ENCODE peak calls at places on chromosomes 13 and 19, in six cellular contexts. C is fibroblast of lung; P is glutamatergic neuron; K is endothelial cell of umbilical vein; Q is HuH-7; H is activated CD4-positive, alpha-beta T cell treated with anti-CD3 and anti-CD28 coated beads, Interleukin-2, amount 50 U/mL, for 48 hours. X is an unnamed sample.
A peak's percentile ranks its signal among the peaks of the same experiment; 100 is the strongest.

GRCh38 chr19:17406039-17406886 is 833 bp upstream of the BST2 start:
- DNase-seq in K (peak; percentile 41), Q (no peak), C (no peak), H (peak; percentile 59), P (no peak), X (no peak)

GRCh38 chr13:40283666-40284065 is 382.8 kb downstream of the FOXO1 start:
- DNase-seq in H (no peak), K (no peak), Q (no peak), P (no peak), C (no peak), X (no peak)

GRCh38 chr13:52851153-52851962 is 2.9 kb upstream of the PCDH8 start:
- DNase-seq in C (peak; percentile 8), K (no peak), Q (peak; percentile 49), H (peak; percentile 21), P (peak; percentile 43), X (peak; percentile 21)

GRCh38 chr19:33713194-33713593 is 83.5 kb upstream of the KCTD15 start:
- DNase-seq in C (no peak), P (no peak), K (no peak), H (no peak), Q (no peak), X (no peak)

GRCh38 chr19:41023193-41023592 is 32.1 kb downstream of the CYP2B6 start:
- DNase-seq in Q (peak; percentile 43), K (no peak), P (no peak), H (no peak), C (no peak), X (no peak)

GRCh38 chr13:81987159-81987558 is 1646.2 kb upstream of the SPRY2 start:
- DNase-seq in P (no peak), C (no peak), K (no peak), Q (no peak), H (no peak), X (no peak)

GRCh38 chr13:28685892-28686291 is 27.0 kb downstream of the POMP start:
- DNase-seq in P (no peak), C (no peak), H (no peak), K (no peak), Q (no peak), X (no peak)

GRCh38 chr19:55622242-55622969 is 2.0 kb downstream of the ZNF784 start:
- DNase-seq in C (no peak), K (no peak), Q (no peak), P (no peak), H (no peak), X (no peak)

GRCh38 chr19:4081441-4082129 is 14.9 kb upstream of the ZBTB7A start:
- DNase-seq in H (no peak), C (peak; percentile 24), P (no peak), K (no peak), Q (no peak), X (no peak)

GRCh38 chr13:95164830-95165229 is 136.4 kb downstream of the ABCC4 start:
- DNase-seq in P (no peak), K (no peak), C (no peak), Q (no peak), H (no peak), X (no peak)

GRCh38 chr19:11821474-11821873 is 7.4 kb downstream of the ZNF440 start:
- DNase-seq in K (no peak), Q (no peak), P (no peak), C (no peak), H (no peak), X (no peak)

GRCh38 chr19:56309511-56310185 is 5.0 kb downstream of the ZSCAN5A start:
- DNase-seq in K (peak; percentile 47), H (peak; percentile 74), Q (peak; percentile 79), P (peak; percentile 73), C (peak; percentile 23), X (peak; percentile 76)

GRCh38 chr13:47858678-47859050 is 142.4 kb downstream of the SUCLA2 start:
- DNase-seq in C (peak; percentile 42), Q (no peak), P (no peak), H (no peak), K (no peak), X (peak; percentile 13)

GRCh38 chr19:8395621-8396082 is 5.5 kb downstream of the RAB11B start:
- DNase-seq in Q (no peak), C (no peak), K (no peak), H (no peak), P (no peak), X (no peak)

GRCh38 chr19:40718774-40719391 is 2.0 kb downstream of the ITPKC start:
- DNase-seq in Q (peak; percentile 88), C (peak; percentile 64), P (peak; percentile 54), H (peak; percentile 25), K (peak; percentile 49), X (peak; percentile 54)

GRCh38 chr13:73803997-73804396 is 330.2 kb downstream of the KLF12 start:
- DNase-seq in K (no peak), P (no peak), Q (no peak), H (no peak), C (peak; percentile 32), X (no peak)

GRCh38 chr13:22018297-22019210 is 347.7 kb downstream of the FGF9 start:
- DNase-seq in Q (no peak), H (no peak), K (no peak), P (no peak), C (no peak), X (no peak)

GRCh38 chr19:13031917-13032623 is 36.8 kb downstream of the NFIX start:
- DNase-seq in Q (no peak), K (no peak), C (peak; percentile 78), P (no peak), H (no peak), X (no peak)

GRCh38 chr19:51800849-51801244 is 5.9 kb downstream of the FPR3 start:
- DNase-seq in H (no peak), P (no peak), K (no peak), Q (no peak), C (no peak), X (no peak)

GRCh38 chr19:31154021-31154420 is 195.2 kb downstream of the TSHZ3 start:
- DNase-seq in C (no peak), P (no peak), Q (no peak), H (no peak), K (no peak), X (no peak)

GRCh38 chr13:41075034-41075433 is 13.7 kb downstream of the WBP4 start:
- DNase-seq in P (no peak), H (no peak), Q (no peak), K (peak; percentile 51), C (peak; percentile 69), X (peak; percentile 73)

GRCh38 chr13:50358221-50358620 is 343.0 kb downstream of the KCNRG start:
- DNase-seq in C (peak; percentile 18), P (no peak), H (no peak), K (peak; percentile 25), Q (no peak), X (peak; percentile 3)

GRCh38 chr13:57409121-57409520 is 222.4 kb upstream of the PCDH17 start:
- DNase-seq in P (peak; percentile 21), H (no peak), K (no peak), C (no peak), Q (no peak), X (no peak)

GRCh38 chr19:34365463-34366401 is 736 bp downstream of the GPI start:
- DNase-seq in Q (peak; percentile 54), H (peak; percentile 42), C (peak; percentile 35), K (peak; percentile 40), P (peak; percentile 55), X (peak; percentile 54)

GRCh38 chr19:15717781-15718180 is 10.0 kb upstream of the OR10H2 start:
- DNase-seq in C (no peak), Q (peak; percentile 17), K (no peak), P (no peak), H (no peak), X (no peak)

GRCh38 chr19:7772752-7773291 is 9.8 kb downstream of the CLEC4M start:
- DNase-seq in C (no peak), P (no peak), Q (no peak), H (peak; percentile 44), K (no peak), X (no peak)

GRCh38 chr19:41555752-41556151 is 20.2 kb upstream of the CEACAM21 start:
- DNase-seq in H (no peak), C (no peak), K (no peak), Q (no peak), P (no peak), X (no peak)

GRCh38 chr19:37551123-37551993 is 43.2 kb downstream of the ZNF571 start:
- DNase-seq in C (peak; percentile 81), P (peak; percentile 51), Q (peak; percentile 75), H (peak; percentile 51), K (peak; percentile 57), X (peak; percentile 84)

GRCh38 chr13:111398715-111399299 is 78.4 kb downstream of the TEX29 start:
- DNase-seq in Q (peak; percentile 43), P (no peak), C (no peak), H (no peak), K (no peak), X (no peak)

GRCh38 chr13:66513728-66514127 is 716.4 kb downstream of the PCDH9 start:
- DNase-seq in C (peak; percentile 31), H (no peak), K (peak; percentile 71), Q (no peak), P (no peak), X (peak; percentile 4)

GRCh38 chr13:80276371-80277289 is 64.3 kb downstream of the SPRY2 start:
- DNase-seq in K (peak; percentile 79), P (no peak), Q (peak; percentile 23), C (no peak), H (no peak), X (peak; percentile 94)

GRCh38 chr13:29993716-29994488 is 143.5 kb upstream of the UBL3 start:
- DNase-seq in H (no peak), P (no peak), Q (no peak), K (peak; percentile 23), C (peak; percentile 39), X (peak; percentile 49)

GRCh38 chr19:4717191-4717965 is 6.3 kb downstream of the DPP9 start:
- DNase-seq in K (peak; percentile 69), H (no peak), P (no peak), C (peak; percentile 50), Q (no peak), X (peak; percentile 43)

GRCh38 chr19:50330365-50331078 is 1.3 kb upstream of the KCNC3 start:
- DNase-seq in P (peak; percentile 97), H (peak; percentile 87), Q (peak; percentile 88), K (peak; percentile 68), C (no peak), X (peak; percentile 87)